ENCODE peak calls at places on chromosomes 12 and 14, in six cellular contexts. G is left lung, U is ACHN, P is Right ventricle myocardium superior, K is OCI-M1, S is ascending aorta. D is an unnamed sample.

GRCh38 chr12:78865297-78865955 is 852 bp downstream of the SYT1 start:
- DNase-seq in K (no peak), U (peak), G (no peak), S (no peak), P (no peak), D (no peak)

GRCh38 chr14:92982941-92983340 is 60.0 kb downstream of the CHGA start:
- DNase-seq in U (no peak), K (no peak), P (peak), S (no peak), G (no peak), D (no peak)

GRCh38 chr12:108884116-108885012 is 4.5 kb downstream of the DAO start:
- DNase-seq in S (peak), P (peak), U (peak), K (peak), G (peak), D (peak)

GRCh38 chr14:64364907-64365306 is 23.2 kb upstream of the MTHFD1 start:
- DNase-seq in S (no peak), U (no peak), G (no peak), P (no peak), K (peak), D (no peak)

GRCh38 chr12:57610553-57611115 is 601 bp upstream of the ARHGEF25 start:
- DNase-seq in U (no peak), P (peak), K (no peak), G (no peak), S (peak), D (no peak)

GRCh38 chr12:94150483-94151225 is 2.3 kb downstream of the PLXNC1 start:
- DNase-seq in U (no peak), G (peak), K (peak), S (no peak), P (peak), D (no peak)

GRCh38 chr14:77646907-77647306 is 30.5 kb upstream of the SPTLC2 start:
- DNase-seq in K (no peak), P (no peak), U (no peak), G (no peak), S (no peak), D (no peak)

GRCh38 chr14:94575730-94576585 is 5.3 kb upstream of the SERPINA5 start:
- DNase-seq in G (peak), S (no peak), P (no peak), K (no peak), U (peak), D (no peak)

GRCh38 chr12:112682586-112682985 is 109.0 kb upstream of the RPH3A start:
- DNase-seq in S (no peak), K (no peak), G (no peak), P (no peak), U (no peak), D (no peak)

GRCh38 chr14:60346706-60347105 is 97.7 kb downstream of the PPM1A start:
- DNase-seq in K (no peak), P (no peak), G (no peak), U (no peak), S (no peak), D (no peak)

GRCh38 chr12:607541-608001 is 55.7 kb downstream of the NINJ2 start:
- DNase-seq in K (no peak), U (no peak), P (peak), S (peak), G (no peak), D (peak)

GRCh38 chr12:42372154-42372791 is 46.3 kb downstream of the PPHLN1 start:
- DNase-seq in G (no peak), K (peak), S (no peak), U (peak), P (no peak), D (peak)

GRCh38 chr12:57810450-57810849 is 8.1 kb downstream of the AVIL start:
- DNase-seq in K (peak), G (no peak), P (no peak), S (no peak), U (peak), D (peak)

D was measured in RWPE1.